ENCODE peak calls at places on chromosome 3, in eight cellular contexts. B is foreskin fibroblast; P is neuronal stem cell; H is H54; X is GM03348; L is activated T-helper 2 cell treated with anti-CD3 and anti-CD28 coated beads, Interferon-gamma antibody, Interleukin-2, Interleukin-4, amounts not matched to agents 10 μg/mL and 5 μg/mL and 100 μg/mL, durations not matched to agents 14 hours and 24 hours and 36 hours; K is GM13977; V is amniotic stem cell. G is an unnamed sample.

GRCh38 chr3:5160926-5161858 is 26.3 kb upstream of the EDEM1 start:
- DNase-seq in B (peak; percentile 50), P (no peak), H (no peak), X (no peak), L (no peak), K (no peak), V (no peak), G (peak; percentile 31)

GRCh38 chr3:171654809-171655208 is 155.5 kb downstream of the PLD1 start:
- DNase-seq in B (peak; percentile 67), P (no peak), H (no peak), X (peak; percentile 56), L (no peak), K (no peak), V (no peak), G (no peak)

GRCh38 chr3:190486201-190486865 is 27.6 kb upstream of the IL1RAP start:
- DNase-seq in B (no peak), P (no peak), H (no peak), X (no peak), L (no peak), K (no peak), V (no peak), G (no peak)

GRCh38 chr3:62873672-62874397 is 1.4 kb downstream of the CADPS start:
- DNase-seq in B (peak; percentile 57), P (peak; percentile 74), H (no peak), X (peak; percentile 32), L (no peak), K (peak; percentile 18), V (no peak), G (no peak)

GRCh38 chr3:106251160-106251892 is 382.5 kb upstream of the CBLB start:
- DNase-seq in B (no peak), P (no peak), H (no peak), X (no peak), L (no peak), K (no peak), V (no peak), G (no peak)

GRCh38 chr3:14391033-14391432 is 11.4 kb upstream of the SLC6A6 start:
- DNase-seq in B (peak; percentile 91), P (no peak), H (peak; percentile 56), X (peak; percentile 74), L (no peak), K (no peak), V (peak; percentile 34), G (no peak)

GRCh38 chr3:55094691-55095090 is 166.8 kb upstream of the LRTM1 start:
- DNase-seq in B (no peak), P (no peak), H (no peak), X (no peak), L (no peak), K (no peak), V (no peak), G (no peak)

GRCh38 chr3:162082516-162082915 is 585.9 kb downstream of the OTOL1 start:
- DNase-seq in B (peak; percentile 4), P (no peak), H (no peak), X (no peak), L (no peak), K (no peak), V (no peak), G (no peak)

GRCh38 chr3:13850161-13850945 is 29.5 kb downstream of the WNT7A start:
- DNase-seq in B (no peak), P (no peak), H (peak; percentile 83), X (peak; percentile 27), L (no peak), K (no peak), V (no peak), G (no peak)

GRCh38 chr3:6179761-6180160 is 681.2 kb upstream of the GRM7 start:
- DNase-seq in B (no peak), P (no peak), H (no peak), X (no peak), L (no peak), K (no peak), V (no peak), G (no peak)

GRCh38 chr3:123120546-123120945 is 53.7 kb downstream of the PDIA5 start:
- DNase-seq in B (no peak), P (no peak), H (no peak), X (no peak), L (no peak), K (no peak), V (no peak), G (no peak)

GRCh38 chr3:157073810-157074209 is 86.1 kb downstream of the CCNL1 start:
- DNase-seq in B (peak; percentile 85), P (no peak), H (no peak), X (peak; percentile 67), L (no peak), K (no peak), V (peak; percentile 56), G (no peak)

GRCh38 chr3:138361561-138361971 is 13.2 kb downstream of the MRAS start:
- DNase-seq in B (no peak), P (no peak), H (no peak), X (no peak), L (no peak), K (no peak), V (no peak), G (no peak)

GRCh38 chr3:159080821-159081220 is 279.0 kb downstream of the MFSD1 start:
- DNase-seq in B (no peak), P (no peak), H (no peak), X (no peak), L (no peak), K (no peak), V (no peak), G (no peak)

GRCh38 chr3:169668957-169669681 is 5.6 kb upstream of the MECOM start:
- DNase-seq in B (peak; percentile 86), P (peak; percentile 59), H (peak; percentile 72), X (peak; percentile 85), L (no peak), K (peak; percentile 83), V (peak; percentile 62), G (peak; percentile 28)

GRCh38 chr3:183298708-183299153 is 45.7 kb downstream of the B3GNT5 start:
- DNase-seq in B (peak; percentile 98), P (no peak), H (peak; percentile 90), X (peak; percentile 81), L (no peak), K (no peak), V (no peak), G (no peak)

GRCh38 chr3:129897026-129897425 is 3.5 kb upstream of the TMCC1 start:
- DNase-seq in B (no peak), P (no peak), H (no peak), X (no peak), L (no peak), K (no peak), V (no peak), G (no peak)

GRCh38 chr3:195870937-195871336 is 37.4 kb downstream of the TNK2 start:
- DNase-seq in B (no peak), P (no peak), H (no peak), X (no peak), L (no peak), K (no peak), V (no peak), G (no peak)

GRCh38 chr3:139441656-139442055 is 34.7 kb downstream of the RBP2 start:
- DNase-seq in B (no peak), P (no peak), H (no peak), X (no peak), L (no peak), K (no peak), V (no peak), G (no peak)

G was measured in activated naive CD4-positive, alpha-beta T cell treated with Interleukin-2 at 50 U/mL for 16 hours.